ENCODE peak calls at places on chromosomes 16 and 17, in five cellular contexts. N is NCI-H1436, I is PC-3, K is amygdala, D is brain microvascular endothelial cell. A is an unnamed sample.

GRCh38 chr17:1522626-1523025 is 6.2 kb upstream of the INPP5K start:
- DNase-seq in K (no peak), D (no peak), I (no peak), N (no peak), A (no peak)

GRCh38 chr17:65522751-65523404 is 38.6 kb downstream of the AXIN2 start:
- DNase-seq in K (no peak), D (no peak), I (no peak), N (no peak), A (no peak)

GRCh38 chr17:37176683-37177082 is 199.1 kb upstream of the C17orf78 start:
- DNase-seq in K (no peak), D (peak), I (peak), N (no peak), A (no peak)

GRCh38 chr17:29210879-29211278 is 30.7 kb upstream of the MYO18A start:
- DNase-seq in K (no peak), D (no peak), I (no peak), N (no peak), A (no peak)

GRCh38 chr16:25060920-25061319 is 45.8 kb upstream of the ARHGAP17 start:
- DNase-seq in I (no peak), K (no peak), D (no peak), N (no peak), A (no peak)

GRCh38 chr16:62965831-62966230 is 929.6 kb upstream of the CDH8 start:
- DNase-seq in N (no peak), K (no peak), I (no peak), D (no peak), A (no peak)

GRCh38 chr17:30117548-30118155 is 1.0 kb downstream of the NSRP1 start:
- DNase-seq in D (no peak), N (no peak), K (no peak), I (no peak), A (no peak)

GRCh38 chr17:20171741-20172377 is 162.7 kb downstream of the SPECC1 start:
- DNase-seq in I (no peak), N (no peak), K (no peak), D (peak), A (no peak)

GRCh38 chr17:81291662-81292061 is 3.4 kb downstream of the SLC38A10 start:
- DNase-seq in K (no peak), I (peak), N (peak), D (peak), A (peak)

GRCh38 chr16:4055748-4056147 is 60.5 kb downstream of the ADCY9 start:
- DNase-seq in K (no peak), N (no peak), D (no peak), I (no peak), A (no peak)

GRCh38 chr17:29390856-29391631 is 881 bp downstream of the TAOK1 start:
- DNase-seq in N (no peak), K (no peak), I (no peak), D (peak), A (no peak)

GRCh38 chr17:49216953-49217650 is 6.6 kb downstream of the ABI3 start:
- DNase-seq in I (no peak), K (no peak), N (no peak), D (no peak), A (peak)

GRCh38 chr17:31492880-31493655 is 101.6 kb downstream of the RAB11FIP4 start:
- DNase-seq in D (no peak), I (no peak), N (no peak), K (no peak), A (no peak)

GRCh38 chr17:15169676-15170075 is 95.5 kb downstream of the PMP22 start:
- DNase-seq in D (no peak), N (no peak), K (no peak), I (peak), A (no peak)

GRCh38 chr17:14299261-14300093 is 1.4 kb upstream of the HS3ST3B1 start:
- DNase-seq in K (no peak), N (no peak), D (no peak), I (no peak), A (no peak)

GRCh38 chr16:15776572-15776971 is 80.3 kb downstream of the MYH11 start:
- DNase-seq in N (no peak), K (no peak), D (no peak), I (no peak), A (no peak)

GRCh38 chr17:69500911-69501429 is 86.5 kb downstream of the MAP2K6 start:
- DNase-seq in D (no peak), K (no peak), I (no peak), N (no peak), A (peak)

GRCh38 chr16:55257971-55258613 is 65.9 kb upstream of the IRX6 start:
- DNase-seq in N (no peak), I (peak), K (no peak), D (peak), A (no peak)

GRCh38 chr17:10088444-10088843 is 110.0 kb downstream of the GAS7 start:
- DNase-seq in I (no peak), K (no peak), D (no peak), N (no peak), A (no peak)

GRCh38 chr16:84349852-84350565 is 18.3 kb upstream of the ATP2C2 start:
- DNase-seq in K (no peak), N (no peak), I (no peak), D (no peak), A (no peak)

A was measured in gastrocnemius medialis.